ENCODE peak calls at places on chromosome 3, in eight cellular contexts. One of them, this sample, is unnamed. For H3K4me1 and H3K27me3, the result is how much of the 10 kb centered on the place peaks cover.

GRCh38 chr3:5840091-5840490 is 652.6 kb downstream of the EDEM1 start:
- DNase-seq in Peyer's patch: no peak
- DNase-seq in GM23338: no peak
- DNase-seq in Karpas-422: no peak
- DNase-seq in tibial artery: no peak
- DNase-seq in endothelial cell of umbilical vein: no peak
- DNase-seq in HCT116: no peak
- DNase-seq in hepatocyte: no peak
- DNase-seq in this sample: no peak

GRCh38 chr3:74129056-74129455 is 485.4 kb downstream of the CNTN3 start:
- DNase-seq in endothelial cell of umbilical vein: no peak
- DNase-seq in tibial artery: no peak
- DNase-seq in HCT116: no peak
- DNase-seq in Karpas-422: no peak
- DNase-seq in Peyer's patch: no peak
- DNase-seq in hepatocyte: no peak
- DNase-seq in GM23338: no peak
- DNase-seq in this sample: no peak

GRCh38 chr3:179071161-179071568 is 444 bp downstream of the ZMAT3 start:
- DNase-seq in endothelial cell of umbilical vein: peak
- DNase-seq in Karpas-422: peak
- DNase-seq in GM23338: peak
- DNase-seq in hepatocyte: peak
- DNase-seq in tibial artery: no peak
- DNase-seq in HCT116: no peak
- DNase-seq in Peyer's patch: peak
- DNase-seq in this sample: peak

GRCh38 chr3:128551872-128552271 is 58.9 kb upstream of the GATA2 start:
- DNase-seq in Peyer's patch: no peak
- DNase-seq in HCT116: no peak
- DNase-seq in tibial artery: no peak
- DNase-seq in endothelial cell of umbilical vein: no peak
- DNase-seq in GM23338: no peak
- DNase-seq in Karpas-422: no peak
- DNase-seq in hepatocyte: no peak
- DNase-seq in this sample: no peak

GRCh38 chr3:127413318-127413673 is 125.5 kb upstream of the PRR20G start:
- DNase-seq in GM23338: no peak
- DNase-seq in tibial artery: peak
- DNase-seq in HCT116: no peak
- DNase-seq in hepatocyte: no peak
- DNase-seq in Karpas-422: no peak
- DNase-seq in endothelial cell of umbilical vein: no peak
- DNase-seq in Peyer's patch: no peak
- DNase-seq in this sample: no peak

GRCh38 chr3:27360113-27361078 is 8.8 kb downstream of the NEK10 start:
- DNase-seq in tibial artery: no peak
- DNase-seq in endothelial cell of umbilical vein: peak
- DNase-seq in hepatocyte: peak
- DNase-seq in Karpas-422: peak
- DNase-seq in HCT116: no peak
- DNase-seq in Peyer's patch: peak
- DNase-seq in GM23338: no peak
- DNase-seq in this sample: peak

GRCh38 chr3:30893678-30894325 is 659 bp downstream of the GADL1 start:
- DNase-seq in Peyer's patch: no peak
- DNase-seq in HCT116: no peak
- DNase-seq in hepatocyte: no peak
- DNase-seq in Karpas-422: no peak
- DNase-seq in GM23338: no peak
- DNase-seq in endothelial cell of umbilical vein: no peak
- DNase-seq in tibial artery: no peak
- DNase-seq in this sample: no peak

GRCh38 chr3:100155105-100155504 is 40.8 kb upstream of the FILIP1L start:
- DNase-seq in GM23338: no peak
- DNase-seq in Peyer's patch: no peak
- DNase-seq in hepatocyte: no peak
- DNase-seq in tibial artery: no peak
- DNase-seq in endothelial cell of umbilical vein: no peak
- DNase-seq in Karpas-422: no peak
- DNase-seq in HCT116: no peak
- DNase-seq in this sample: no peak

GRCh38 chr3:118075873-118076272 is 958.8 kb downstream of the IGSF11 start:
- DNase-seq in HCT116: no peak
- DNase-seq in endothelial cell of umbilical vein: no peak
- DNase-seq in Peyer's patch: no peak
- DNase-seq in hepatocyte: no peak
- DNase-seq in Karpas-422: no peak
- DNase-seq in tibial artery: no peak
- DNase-seq in GM23338: no peak
- DNase-seq in this sample: no peak

GRCh38 chr3:11096266-11097135 is 57.8 kb upstream of the HRH1 start:
- DNase-seq in GM23338: peak
- DNase-seq in endothelial cell of umbilical vein: peak
- DNase-seq in hepatocyte: peak
- DNase-seq in Peyer's patch: no peak
- DNase-seq in HCT116: peak
- DNase-seq in tibial artery: peak
- DNase-seq in Karpas-422: no peak
- DNase-seq in this sample: peak

GRCh38 chr3:55524565-55525244 is 37.6 kb upstream of the WNT5A start:
- DNase-seq in tibial artery: no peak
- DNase-seq in endothelial cell of umbilical vein: no peak
- DNase-seq in Karpas-422: no peak
- DNase-seq in Peyer's patch: no peak
- DNase-seq in hepatocyte: no peak
- DNase-seq in GM23338: no peak
- DNase-seq in HCT116: no peak
- DNase-seq in this sample: no peak

GRCh38 chr3:38346584-38347410 is at the start of gene XYLB:
- DNase-seq in Karpas-422: peak
- DNase-seq in Peyer's patch: peak
- DNase-seq in tibial artery: peak
- DNase-seq in HCT116: peak
- DNase-seq in GM23338: peak
- DNase-seq in hepatocyte: peak
- DNase-seq in endothelial cell of umbilical vein: peak
- DNase-seq in this sample: peak

GRCh38 chr3:73511555-73511954 is 113.2 kb downstream of the PDZRN3 start:
- DNase-seq in Karpas-422: no peak
- DNase-seq in endothelial cell of umbilical vein: no peak
- DNase-seq in hepatocyte: no peak
- DNase-seq in tibial artery: no peak
- DNase-seq in GM23338: peak
- DNase-seq in HCT116: no peak
- DNase-seq in Peyer's patch: no peak
- DNase-seq in this sample: no peak

GRCh38 chr3:185215873-185216586 is 37.8 kb downstream of the EHHADH start:
- DNase-seq in HCT116: no peak
- DNase-seq in Peyer's patch: no peak
- DNase-seq in tibial artery: no peak
- DNase-seq in GM23338: peak
- DNase-seq in endothelial cell of umbilical vein: peak
- DNase-seq in hepatocyte: no peak
- DNase-seq in Karpas-422: peak
- DNase-seq in this sample: peak

GRCh38 chr3:61820306-61820992 is 259.1 kb downstream of the PTPRG start:
- DNase-seq in Peyer's patch: no peak
- DNase-seq in Karpas-422: no peak
- DNase-seq in GM23338: no peak
- DNase-seq in tibial artery: no peak
- DNase-seq in hepatocyte: no peak
- DNase-seq in HCT116: no peak
- DNase-seq in endothelial cell of umbilical vein: no peak
- DNase-seq in this sample: no peak

GRCh38 chr3:151894219-151894618 is 20.8 kb downstream of the SUCNR1 start:
- DNase-seq in GM23338: no peak
- DNase-seq in hepatocyte: no peak
- DNase-seq in Karpas-422: no peak
- DNase-seq in HCT116: no peak
- DNase-seq in endothelial cell of umbilical vein: no peak
- DNase-seq in tibial artery: no peak
- DNase-seq in Peyer's patch: no peak
- DNase-seq in this sample: no peak

DNA sequence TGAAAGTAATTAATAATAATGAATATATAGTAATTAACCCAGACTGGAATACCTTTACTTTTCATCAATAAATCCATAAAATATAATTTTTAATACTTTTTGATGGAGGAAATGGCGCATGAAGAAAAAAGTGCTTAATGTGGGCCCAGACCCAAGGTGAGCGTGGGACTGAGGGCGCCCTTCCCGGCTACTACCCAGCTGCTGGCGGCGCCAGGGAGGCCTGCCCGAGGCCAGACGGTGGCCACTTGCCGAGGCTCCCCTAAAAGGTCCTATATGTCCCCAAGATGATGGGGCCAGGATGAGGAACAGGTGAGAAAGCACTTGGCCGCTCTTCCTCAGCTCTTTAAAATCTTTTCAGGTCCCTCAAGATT is 29.1 kb downstream of the CCNL1 start:
- DNase-seq in endothelial cell of umbilical vein: no peak
- DNase-seq in Karpas-422: no peak
- DNase-seq in tibial artery: no peak
- DNase-seq in hepatocyte: no peak
- DNase-seq in HCT116: no peak
- DNase-seq in GM23338: peak
- DNase-seq in Peyer's patch: no peak
- DNase-seq in this sample: no peak
- H3K4me1 ChIP-seq in endothelial cell of umbilical vein: under half
- H3K4me1 ChIP-seq in Karpas-422: under half
- H3K4me1 ChIP-seq in tibial artery: under half
- H3K4me1 ChIP-seq in hepatocyte: half or more
- H3K4me1 ChIP-seq in HCT116: half or more
- H3K4me1 ChIP-seq in GM23338: under half
- H3K4me1 ChIP-seq in Peyer's patch: under half
- H3K4me1 ChIP-seq in this sample: under half

GRCh38 chr3:13455644-13456043 is 24.5 kb upstream of the HDAC11 start:
- DNase-seq in HCT116: no peak
- DNase-seq in Karpas-422: no peak
- DNase-seq in endothelial cell of umbilical vein: no peak
- DNase-seq in hepatocyte: no peak
- DNase-seq in GM23338: no peak
- DNase-seq in Peyer's patch: no peak
- DNase-seq in tibial artery: no peak
- DNase-seq in this sample: no peak
- H3K4me3 ChIP-seq in HCT116: no peak
- H3K4me3 ChIP-seq in Karpas-422: no peak
- H3K4me3 ChIP-seq in endothelial cell of umbilical vein: no peak
- H3K4me3 ChIP-seq in hepatocyte: no peak
- H3K4me3 ChIP-seq in GM23338: no peak
- H3K4me3 ChIP-seq in Peyer's patch: no peak
- H3K4me3 ChIP-seq in tibial artery: no peak
- H3K4me3 ChIP-seq in this sample: no peak

GRCh38 chr3:51393096-51393495 is 2.0 kb downstream of the RBM15B start:
- DNase-seq in GM23338: no peak
- DNase-seq in hepatocyte: no peak
- DNase-seq in Karpas-422: no peak
- DNase-seq in Peyer's patch: no peak
- DNase-seq in HCT116: no peak
- DNase-seq in endothelial cell of umbilical vein: no peak
- DNase-seq in tibial artery: no peak
- DNase-seq in this sample: no peak

GRCh38 chr3:51390600-51391074 is 448 bp upstream of the RBM15B start:
- DNase-seq in Peyer's patch: no peak
- DNase-seq in HCT116: no peak
- DNase-seq in Karpas-422: no peak
- DNase-seq in endothelial cell of umbilical vein: no peak
- DNase-seq in hepatocyte: no peak
- DNase-seq in GM23338: peak
- DNase-seq in tibial artery: no peak
- DNase-seq in this sample: no peak

GRCh38 chr3:51392301-51393095 is 1.4 kb downstream of the RBM15B start:
- DNase-seq in endothelial cell of umbilical vein: no peak
- DNase-seq in Peyer's patch: no peak
- DNase-seq in tibial artery: no peak
- DNase-seq in GM23338: no peak
- DNase-seq in HCT116: no peak
- DNase-seq in Karpas-422: no peak
- DNase-seq in hepatocyte: no peak
- DNase-seq in this sample: no peak

GRCh38 chr3:51391075-51391565 is at the start of gene RBM15B:
- DNase-seq in HCT116: peak
- DNase-seq in hepatocyte: peak
- DNase-seq in endothelial cell of umbilical vein: peak
- DNase-seq in tibial artery: peak
- DNase-seq in Karpas-422: peak
- DNase-seq in GM23338: no peak
- DNase-seq in Peyer's patch: peak
- DNase-seq in this sample: peak

DNA sequence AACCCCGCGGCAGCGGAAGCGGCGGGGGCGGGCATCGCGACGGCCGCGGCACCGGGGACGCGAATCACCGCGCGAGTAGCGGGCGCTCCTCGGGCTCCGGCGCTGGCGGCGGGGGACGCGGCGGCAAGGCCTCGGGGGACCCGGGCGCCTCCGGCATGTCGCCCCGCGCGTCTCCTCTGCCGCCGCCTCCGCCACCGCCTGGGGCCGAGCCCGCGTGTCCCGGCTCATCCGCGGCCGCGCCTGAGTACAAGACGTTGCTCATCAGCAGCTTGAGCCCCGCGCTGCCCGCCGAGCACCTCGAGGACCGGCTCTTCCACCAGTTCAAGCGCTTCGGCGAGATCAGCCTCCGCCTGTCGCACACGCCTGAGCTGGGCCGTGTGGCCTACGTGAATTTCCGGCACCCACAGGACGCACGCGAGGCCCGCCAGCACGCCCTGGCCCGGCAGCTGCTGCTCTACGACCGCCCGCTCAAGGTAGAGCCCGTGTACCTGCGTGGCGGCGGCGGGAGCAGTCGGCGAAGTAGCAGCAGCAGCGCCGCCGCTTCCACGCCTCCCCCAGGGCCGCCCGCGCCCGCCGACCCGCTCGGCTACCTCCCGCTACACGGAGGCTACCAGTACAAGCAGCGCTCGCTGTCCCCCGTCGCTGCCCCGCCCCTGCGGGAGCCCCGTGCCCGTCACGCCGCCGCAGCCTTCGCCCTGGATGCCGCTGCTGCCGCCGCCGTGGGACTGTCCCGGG is 648 bp downstream of the RBM15B start:
- DNase-seq in Peyer's patch: peak
- DNase-seq in hepatocyte: peak
- DNase-seq in HCT116: no peak
- DNase-seq in tibial artery: no peak
- DNase-seq in Karpas-422: peak
- DNase-seq in GM23338: peak
- DNase-seq in endothelial cell of umbilical vein: peak
- DNase-seq in this sample: peak
- H3K27me3 ChIP-seq in Peyer's patch: under half
- H3K27me3 ChIP-seq in hepatocyte: under half
- H3K27me3 ChIP-seq in HCT116: under half
- H3K27me3 ChIP-seq in tibial artery: under half
- H3K27me3 ChIP-seq in Karpas-422: under half
- H3K27me3 ChIP-seq in GM23338: under half
- H3K27me3 ChIP-seq in endothelial cell of umbilical vein: under half
- H3K27me3 ChIP-seq in this sample: under half

GRCh38 chr3:193974147-193974546 is 161.8 kb upstream of the HES1 start:
- DNase-seq in HCT116: no peak
- DNase-seq in tibial artery: no peak
- DNase-seq in Peyer's patch: no peak
- DNase-seq in hepatocyte: peak
- DNase-seq in Karpas-422: no peak
- DNase-seq in GM23338: no peak
- DNase-seq in endothelial cell of umbilical vein: peak
- DNase-seq in this sample: no peak
- H3K4me1 ChIP-seq in HCT116: under half
- H3K4me1 ChIP-seq in tibial artery: under half
- H3K4me1 ChIP-seq in Peyer's patch: under half
- H3K4me1 ChIP-seq in hepatocyte: under half
- H3K4me1 ChIP-seq in Karpas-422: under half
- H3K4me1 ChIP-seq in GM23338: under half
- H3K4me1 ChIP-seq in endothelial cell of umbilical vein: under half
- H3K4me1 ChIP-seq in this sample: under half

GRCh38 chr3:134483195-134483890 is 2.4 kb downstream of the ANAPC13 start:
- DNase-seq in hepatocyte: no peak
- DNase-seq in GM23338: no peak
- DNase-seq in tibial artery: no peak
- DNase-seq in HCT116: no peak
- DNase-seq in endothelial cell of umbilical vein: peak
- DNase-seq in Peyer's patch: no peak
- DNase-seq in Karpas-422: no peak
- DNase-seq in this sample: no peak
- H3K4me3 ChIP-seq in hepatocyte: no peak
- H3K4me3 ChIP-seq in GM23338: no peak
- H3K4me3 ChIP-seq in tibial artery: no peak
- H3K4me3 ChIP-seq in HCT116: no peak
- H3K4me3 ChIP-seq in endothelial cell of umbilical vein: no peak
- H3K4me3 ChIP-seq in Peyer's patch: no peak
- H3K4me3 ChIP-seq in Karpas-422: peak
- H3K4me3 ChIP-seq in this sample: no peak

This sample was measured in small intestine.